ENCODE peak calls at places on chromosome 4, in four cellular contexts. H is GM23338, V is HCT116, Y is PC-3. L is an unnamed sample.

GRCh38 chr4:120070191-120070590 is 3.5 kb upstream of the MAD2L1 start:
- DNase-seq in H (no peak), V (no peak), Y (no peak), L (no peak)

GRCh38 chr4:71765349-71765748 is 18.5 kb downstream of the GC start:
- DNase-seq in H (peak; percentile 43), V (no peak), Y (no peak), L (no peak)

GRCh38 chr4:84673475-84674230 is 90.7 kb downstream of the CDS1 start:
- DNase-seq in H (no peak), V (peak; percentile 39), Y (peak; percentile 90), L (no peak)

GRCh38 chr4:18593297-18594002 is 571.9 kb upstream of the LCORL start:
- DNase-seq in H (peak; percentile 93), V (peak; percentile 63), Y (peak; percentile 76), L (peak; percentile 71)

GRCh38 chr4:80452768-80453167 is 117.2 kb downstream of the CFAP299 start:
- DNase-seq in H (no peak), V (no peak), Y (peak; percentile 74), L (no peak)

GRCh38 chr4:150173420-150173819 is 95.2 kb downstream of the DCLK2 start:
- DNase-seq in H (no peak), V (no peak), Y (no peak), L (no peak)

GRCh38 chr4:5751073-5751917 is 40.3 kb downstream of the EVC start:
- DNase-seq in H (peak; percentile 23), V (no peak), Y (no peak), L (no peak)

GRCh38 chr4:687048-687974 is 1.6 kb downstream of the SLC49A3 start:
- DNase-seq in H (no peak), V (peak; percentile 66), Y (peak; percentile 73), L (no peak)

GRCh38 chr4:86386201-86386600 is 26.3 kb upstream of the MAPK10 start:
- DNase-seq in H (peak; percentile 11), V (no peak), Y (no peak), L (no peak)

GRCh38 chr4:143313527-143313926 is 23.1 kb upstream of the GAB1 start:
- DNase-seq in H (no peak), V (no peak), Y (no peak), L (no peak)

GRCh38 chr4:81454498-81454897 is 17.2 kb downstream of the RASGEF1B start:
- DNase-seq in H (no peak), V (no peak), Y (peak; percentile 71), L (no peak)

GRCh38 chr4:142091085-142091513 is 454.7 kb downstream of the IL15 start:
- DNase-seq in H (no peak), V (no peak), Y (peak; percentile 79), L (no peak)

GRCh38 chr4:138983690-138984089 is 31.9 kb upstream of the NOCT start:
- DNase-seq in H (no peak), V (no peak), Y (no peak), L (no peak)

GRCh38 chr4:101367201-101367600 is 19.9 kb upstream of the PPP3CA start:
- DNase-seq in H (no peak), V (no peak), Y (peak; percentile 86), L (no peak)

GRCh38 chr4:182488886-182489285 is 245.7 kb downstream of the TENM3 start:
- DNase-seq in H (no peak), V (no peak), Y (no peak), L (no peak)

GRCh38 chr4:147984065-147984777 is 252.3 kb downstream of the ARHGAP10 start:
- DNase-seq in H (peak; percentile 88), V (peak; percentile 13), Y (peak; percentile 60), L (peak; percentile 45)

GRCh38 chr4:157607996-157608395 is 387.5 kb downstream of the GRIA2 start:
- DNase-seq in H (no peak), V (no peak), Y (no peak), L (no peak)

GRCh38 chr4:98482847-98483806 is 175.3 kb downstream of the TSPAN5 start:
- DNase-seq in H (no peak), V (peak; percentile 10), Y (peak; percentile 82), L (no peak)

GRCh38 chr4:149048451-149049143 is 606.4 kb upstream of the NR3C2 start:
- DNase-seq in H (no peak), V (no peak), Y (no peak), L (no peak)

GRCh38 chr4:142402156-142402555 is 443.9 kb downstream of the INPP4B start:
- DNase-seq in H (no peak), V (no peak), Y (no peak), L (no peak)

GRCh38 chr4:20251796-20252655 is at the start of gene SLIT2:
- DNase-seq in H (peak; percentile 85), V (peak; percentile 24), Y (peak; percentile 82), L (no peak)

GRCh38 chr4:117491531-117491930 is 406.2 kb upstream of the TRAM1L1 start:
- DNase-seq in H (no peak), V (no peak), Y (no peak), L (no peak)

GRCh38 chr4:149280886-149281285 is 534.8 kb downstream of the IQCM start:
- DNase-seq in H (no peak), V (no peak), Y (no peak), L (no peak)

GRCh38 chr4:189088783-189089182 is 851.9 kb upstream of the FRG1 start:
- DNase-seq in H (no peak), V (no peak), Y (no peak), L (no peak)

GRCh38 chr4:114132830-114133229 is 153.4 kb upstream of the ARSJ start:
- DNase-seq in H (peak; percentile 62), V (no peak), Y (peak; percentile 20), L (peak; percentile 4)

GRCh38 chr4:30721353-30722091 is 1.4 kb downstream of the PCDH7 start:
- DNase-seq in H (peak; percentile 52), V (no peak), Y (peak; percentile 14), L (no peak)

GRCh38 chr4:85967872-85968271 is 392.0 kb downstream of the MAPK10 start:
- DNase-seq in H (no peak), V (no peak), Y (no peak), L (no peak)

GRCh38 chr4:38030023-38030422 is 69.8 kb downstream of the PTTG2 start:
- DNase-seq in H (no peak), V (no peak), Y (no peak), L (no peak)

GRCh38 chr4:53313510-53313909 is 52.4 kb downstream of the SCFD2 start:
- DNase-seq in H (peak; percentile 74), V (no peak), Y (peak; percentile 53), L (peak; percentile 21)

GRCh38 chr4:55407764-55408163 is 12.0 kb downstream of the TMEM165 start:
- DNase-seq in H (no peak), V (no peak), Y (no peak), L (no peak)

GRCh38 chr4:23630110-23630509 is 259.7 kb downstream of the PPARGC1A start:
- DNase-seq in H (no peak), V (no peak), Y (no peak), L (no peak)

GRCh38 chr4:118968006-118968405 is 79.4 kb downstream of the SYNPO2 start:
- DNase-seq in H (peak; percentile 86), V (no peak), Y (peak; percentile 21), L (peak; percentile 40)

GRCh38 chr4:80155286-80155982 is 41.9 kb upstream of the PRDM8 start:
- DNase-seq in H (no peak), V (no peak), Y (peak; percentile 9), L (no peak)

GRCh38 chr4:68304731-68305130 is 45.2 kb downstream of the YTHDC1 start:
- DNase-seq in H (no peak), V (no peak), Y (no peak), L (no peak)

DNA sequence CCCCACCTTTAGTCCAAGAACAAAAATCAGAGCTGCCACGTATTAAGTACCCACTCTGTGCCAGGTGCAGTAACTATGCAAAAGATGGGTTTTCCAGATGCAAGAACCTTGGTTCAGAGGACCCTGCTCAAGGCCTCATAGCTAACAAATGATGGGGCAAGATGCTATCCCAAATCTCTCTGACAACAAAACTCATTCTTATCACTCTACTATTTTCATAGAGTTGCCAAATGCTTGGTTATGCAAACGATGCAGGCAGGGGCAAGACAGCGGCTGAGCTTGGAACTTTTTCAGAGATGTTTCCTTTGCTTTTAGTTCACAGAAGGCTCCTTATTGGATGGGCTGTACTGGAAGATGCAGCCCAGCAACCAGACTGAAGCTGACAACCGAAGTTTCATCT is 30.5 kb downstream of the PKD2 start:
- DNase-seq in H (no peak), V (no peak), Y (no peak), L (no peak)
- TF ChIP-seq EZH2phosphoT487 in H (no peak), V (no peak), Y (no peak), L (no peak)

GRCh38 chr4:24912252-24913098 is at the start of gene CCDC149:
- DNase-seq in H (peak; percentile 83), V (peak; percentile 56), Y (peak; percentile 79), L (no peak)

GRCh38 chr4:24915121-24915922 is 2.5 kb upstream of the CCDC149 start:
- DNase-seq in H (peak; percentile 61), V (no peak), Y (peak; percentile 22), L (no peak)

GRCh38 chr4:24913099-24913445 is 230 bp upstream of the CCDC149 start:
- DNase-seq in H (no peak), V (no peak), Y (no peak), L (no peak)

GRCh38 chr4:24914460-24914859 is 1.6 kb upstream of the CCDC149 start:
- DNase-seq in H (no peak), V (no peak), Y (no peak), L (no peak)

GRCh38 chr4:24910504-24910903 is 2.3 kb downstream of the CCDC149 start:
- DNase-seq in H (no peak), V (no peak), Y (no peak), L (no peak)
- TF ChIP-seq CTCF in H (no peak), V (no peak), Y (no peak), L (no peak)

GRCh38 chr4:26020896-26021295 is 106.9 kb downstream of the SMIM20 start:
- DNase-seq in H (no peak), V (no peak), Y (no peak), L (no peak)
- TF ChIP-seq EZH2phosphoT487 in H (no peak), V (no peak), Y (no peak), L (no peak)

GRCh38 chr4:151250706-151251105 is 26.3 kb upstream of the PRSS48 start:
- DNase-seq in H (peak; percentile 73), V (no peak), Y (no peak), L (no peak)

GRCh38 chr4:151251922-151252321 is 25.0 kb upstream of the PRSS48 start:
- DNase-seq in H (no peak), V (no peak), Y (no peak), L (no peak)

GRCh38 chr4:151247395-151247794 is 29.6 kb upstream of the PRSS48 start:
- DNase-seq in H (no peak), V (no peak), Y (no peak), L (no peak)

GRCh38 chr4:151246742-151247141 is 30.2 kb upstream of the PRSS48 start:
- DNase-seq in H (no peak), V (no peak), Y (no peak), L (no peak)

DNA sequence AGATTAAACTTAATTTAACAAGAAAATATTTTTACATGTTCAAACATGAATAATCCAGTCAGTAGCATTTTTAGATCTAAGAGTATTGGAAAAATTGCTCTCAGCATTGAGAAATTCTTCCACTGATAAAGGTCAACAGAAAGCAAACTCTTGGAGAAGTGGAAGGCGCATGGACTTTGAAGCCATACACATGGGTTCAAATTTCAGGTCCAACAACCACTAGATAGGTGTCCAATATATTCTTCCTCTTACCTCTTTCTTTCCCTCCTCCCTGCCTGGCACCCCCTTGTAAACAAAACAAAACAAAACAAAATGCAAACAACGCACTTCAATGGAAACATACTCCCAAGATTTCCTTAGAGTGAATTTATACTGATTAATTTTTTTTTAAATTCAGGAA is 28.4 kb upstream of the PRSS48 start:
- DNase-seq in H (no peak), V (no peak), Y (no peak), L (no peak)
- TF ChIP-seq CTCF in H (no peak), V (no peak), Y (no peak), L (no peak)